ENCODE peak calls at places on chromosomes 11 and 22, in six cellular contexts. J, D, P, G, K and H are unnamed samples.

GRCh38 chr11:46886211-46886610 is 32.1 kb downstream of the LRP4 start:
- DNase-seq in J (no peak), D (no peak), P (no peak), G (no peak), K (peak; percentile 79), H (no peak)

GRCh38 chr11:13889566-13890214 is 72.8 kb upstream of the SPON1 start:
- DNase-seq in J (no peak), D (no peak), P (no peak), G (no peak), K (no peak), H (no peak)

GRCh38 chr22:20316844-20317401 is 2.9 kb downstream of the DGCR6L start:
- DNase-seq in J (no peak), D (peak; percentile 7), P (no peak), G (no peak), K (no peak), H (no peak)

GRCh38 chr22:39306456-39307361 is 12.7 kb downstream of the RPL3 start:
- DNase-seq in J (no peak), D (peak; percentile 78), P (no peak), G (no peak), K (peak; percentile 60), H (peak; percentile 83)

GRCh38 chr22:49354516-49355205 is 473.0 kb downstream of the BRD1 start:
- DNase-seq in J (no peak), D (peak; percentile 7), P (no peak), G (no peak), K (no peak), H (no peak)

GRCh38 chr11:111412293-111412692 is 33.2 kb upstream of the POU2AF1 start:
- DNase-seq in J (no peak), D (no peak), P (no peak), G (no peak), K (no peak), H (no peak)

GRCh38 chr22:11628651-11629511 is 3899.1 kb upstream of the OR11H1 start:
- DNase-seq in J (no peak), D (no peak), P (no peak), G (no peak), K (no peak), H (no peak)

GRCh38 chr11:130581631-130582030 is 133.2 kb downstream of the ADAMTS15 start:
- DNase-seq in J (no peak), D (no peak), P (no peak), G (no peak), K (no peak), H (no peak)

GRCh38 chr11:2748814-2749554 is 49.2 kb upstream of the KCNQ1OT1 start:
- DNase-seq in J (no peak), D (no peak), P (no peak), G (no peak), K (no peak), H (no peak)

GRCh38 chr11:47175746-47176327 is 842 bp downstream of the ARFGAP2 start:
- DNase-seq in J (no peak), D (no peak), P (no peak), G (no peak), K (no peak), H (no peak)

GRCh38 chr11:126842038-126842437 is 158.5 kb downstream of the KIRREL3 start:
- DNase-seq in J (no peak), D (no peak), P (no peak), G (no peak), K (no peak), H (no peak)
- TF ChIP-seq ATF3 in J (no peak), D (no peak), P (no peak), G (no peak), K (no peak), H (no peak)

GRCh38 chr11:83044958-83045712 is 26.6 kb downstream of the RAB30 start:
- DNase-seq in J (no peak), D (no peak), P (no peak), G (no peak), K (no peak), H (no peak)
- TF ChIP-seq ATF3 in J (no peak), D (no peak), P (no peak), G (no peak), K (no peak), H (no peak)

GRCh38 chr11:5846689-5847088 is 5.0 kb upstream of the OR52E6 start:
- DNase-seq in J (no peak), D (no peak), P (no peak), G (no peak), K (no peak), H (no peak)

GRCh38 chr11:5851002-5851401 is 6.5 kb downstream of the OR52E8 start:
- DNase-seq in J (no peak), D (no peak), P (no peak), G (no peak), K (no peak), H (no peak)
- TF ChIP-seq ATF3 in J (no peak), D (no peak), P (no peak), G (no peak), K (no peak), H (no peak)

DNA sequence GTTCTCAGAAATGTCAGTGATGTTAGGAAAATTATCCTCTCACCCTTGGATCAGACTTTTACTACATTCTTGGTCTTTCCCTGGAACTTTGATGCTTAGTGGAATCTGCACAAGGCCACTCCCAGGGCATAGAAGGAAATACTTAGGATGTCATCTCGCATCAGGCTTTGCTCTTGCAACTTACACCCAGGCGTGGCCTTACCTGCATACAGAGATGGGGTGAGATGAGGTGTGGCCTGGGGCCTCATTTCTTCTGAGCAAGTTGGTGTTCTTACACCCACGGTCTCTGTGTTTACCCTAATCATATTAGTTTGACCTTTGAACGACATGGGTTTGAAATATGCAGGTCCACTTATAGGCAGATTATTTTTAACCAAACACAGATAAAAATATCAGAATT is 19.0 kb upstream of the OR52K2 start:
- DNase-seq in J (no peak), D (no peak), P (no peak), G (no peak), K (no peak), H (no peak)
- TF ChIP-seq ATF3 in J (no peak), D (no peak), P (no peak), G (no peak), K (no peak), H (no peak)

GRCh38 chr22:30453731-30454510 is 17.9 kb downstream of the SEC14L3 start:
- DNase-seq in J (no peak), D (no peak), P (no peak), G (no peak), K (no peak), H (no peak)

GRCh38 chr22:30457964-30458363 is 13.9 kb downstream of the SEC14L3 start:
- DNase-seq in J (no peak), D (no peak), P (no peak), G (no peak), K (no peak), H (no peak)

DNA sequence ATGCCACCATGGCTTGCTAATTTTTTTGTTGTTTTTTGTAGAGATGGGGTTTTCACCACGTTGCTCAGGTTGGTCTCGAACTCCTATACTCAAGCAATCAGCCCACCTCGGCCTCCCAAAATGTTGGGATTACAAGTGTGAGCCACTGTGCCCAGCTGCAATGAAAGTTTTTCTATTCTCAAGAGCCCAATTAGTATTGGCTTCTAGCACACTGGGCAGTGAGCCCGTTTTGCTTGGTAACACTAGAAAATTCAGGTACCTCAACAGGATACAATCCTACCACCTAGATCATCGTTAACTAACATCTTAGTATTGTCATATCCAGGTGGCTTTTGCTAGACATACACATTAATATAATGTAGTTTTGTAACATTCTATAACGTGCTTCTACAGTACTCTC is 19.0 kb downstream of the SEC14L3 start:
- DNase-seq in J (no peak), D (no peak), P (no peak), G (no peak), K (no peak), H (no peak)
- TF ChIP-seq ATF3 in J (no peak), D (no peak), P (no peak), G (no peak), K (no peak), H (no peak)